ENCODE peak calls at places on chromosomes 12 and 14, in four cellular contexts. Z, W, O and N are unnamed samples. For H3K27me3, the result is how much of the 10 kb centered on the place peaks cover.

GRCh38 chr12:40308851-40309420 is 84.1 kb downstream of the LRRK2 start:
- DNase-seq in W (no peak), O (no peak), Z (no peak), N (no peak)

GRCh38 chr14:101467181-101467926 is 93.9 kb upstream of the DIO3 start:
- DNase-seq in Z (no peak), W (no peak), O (no peak), N (no peak)

GRCh38 chr14:94171208-94171607 is 2.9 kb upstream of the PPP4R4 start:
- DNase-seq in W (no peak), O (peak), Z (no peak), N (no peak)

GRCh38 chr12:116616536-116617248 is 57.5 kb downstream of the MAP1LC3B2 start:
- DNase-seq in Z (no peak), O (no peak), W (no peak), N (no peak)

GRCh38 chr12:9634177-9634803 is 26.6 kb upstream of the KLRB1 start:
- DNase-seq in W (peak), Z (no peak), O (peak), N (peak)

GRCh38 chr12:44377443-44378160 is 498.5 kb downstream of the NELL2 start:
- DNase-seq in W (no peak), Z (no peak), O (no peak), N (no peak)

GRCh38 chr12:8917751-8918150 is 3.4 kb downstream of the PHC1 start:
- DNase-seq in W (no peak), O (peak), Z (no peak), N (no peak)

GRCh38 chr12:132804426-132804861 is 24.2 kb downstream of the GOLGA3 start:
- DNase-seq in O (no peak), Z (no peak), W (no peak), N (no peak)

GRCh38 chr12:27013606-27014084 is 539 bp downstream of the TM7SF3 start:
- DNase-seq in O (peak), W (no peak), Z (no peak), N (no peak)

GRCh38 chr12:27014085-27014858 is at the start of gene TM7SF3:
- DNase-seq in W (peak), Z (peak), O (peak), N (peak)

GRCh38 chr12:27009926-27010325 is 4.3 kb downstream of the TM7SF3 start:
- DNase-seq in W (no peak), O (no peak), Z (no peak), N (no peak)

GRCh38 chr12:27012982-27013255 is 1.3 kb downstream of the TM7SF3 start:
- DNase-seq in Z (no peak), W (no peak), O (no peak), N (no peak)

DNA sequence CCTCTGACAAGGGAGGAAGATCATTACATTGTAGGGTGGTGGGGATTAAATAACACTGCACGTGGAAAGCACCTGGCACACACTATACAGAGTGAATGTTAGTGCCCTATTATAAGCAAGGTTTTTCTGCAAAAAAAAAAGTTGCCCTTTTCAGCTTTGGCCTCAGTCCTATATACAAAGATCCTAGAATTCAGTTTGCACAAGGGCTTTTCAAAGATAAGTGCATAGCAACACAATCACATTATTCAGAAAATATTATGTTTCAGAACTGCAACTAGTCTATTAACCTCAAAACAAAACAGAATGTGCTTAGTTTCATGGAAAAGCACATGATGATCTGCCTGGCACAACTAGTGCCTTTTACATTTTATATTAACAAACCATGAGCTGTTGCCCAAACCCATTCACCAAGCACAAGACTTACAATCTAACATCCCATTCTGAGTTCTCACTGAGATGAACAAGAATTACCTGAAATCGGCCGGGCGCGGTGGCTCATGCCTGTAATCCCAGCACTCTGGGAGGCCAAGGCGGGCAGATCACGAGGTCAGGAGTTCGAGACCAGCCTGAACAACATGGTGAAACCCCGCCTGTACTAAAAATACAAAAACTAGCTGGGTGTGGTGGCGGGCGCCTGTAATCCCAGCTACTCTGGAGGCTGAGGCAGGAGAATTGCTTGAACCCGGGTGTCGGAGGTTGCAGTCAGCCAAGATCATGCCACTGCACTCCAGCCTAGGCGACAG is 1.8 kb downstream of the TM7SF3 start:
- DNase-seq in O (no peak), W (no peak), Z (no peak), N (no peak)
- H3K4me3 ChIP-seq in O (no peak), W (no peak), Z (no peak), N (no peak)

DNA sequence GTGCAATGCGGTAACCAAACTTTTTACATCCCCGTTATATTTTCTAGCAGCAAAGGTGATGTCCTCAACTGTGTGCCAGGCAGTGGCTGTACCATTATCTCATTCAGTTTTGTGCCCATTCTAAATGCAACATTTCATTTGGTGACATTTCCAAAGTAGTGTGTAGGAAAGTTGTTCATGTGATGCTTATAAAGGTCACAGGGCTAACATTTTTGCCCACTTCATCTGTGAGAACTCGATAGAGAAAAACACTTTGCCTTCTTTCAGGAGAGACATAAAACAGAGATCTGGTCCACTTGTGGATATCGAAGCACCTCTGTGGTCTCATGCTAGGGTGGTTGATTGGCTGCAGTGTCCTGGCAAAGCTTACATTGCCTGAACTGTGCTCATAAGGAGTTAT is 414.2 kb upstream of the PDE3A start:
- DNase-seq in Z (no peak), O (no peak), W (no peak), N (no peak)
- H3K27me3 ChIP-seq in Z (under half), O (under half), W (under half), N (under half)

DNA sequence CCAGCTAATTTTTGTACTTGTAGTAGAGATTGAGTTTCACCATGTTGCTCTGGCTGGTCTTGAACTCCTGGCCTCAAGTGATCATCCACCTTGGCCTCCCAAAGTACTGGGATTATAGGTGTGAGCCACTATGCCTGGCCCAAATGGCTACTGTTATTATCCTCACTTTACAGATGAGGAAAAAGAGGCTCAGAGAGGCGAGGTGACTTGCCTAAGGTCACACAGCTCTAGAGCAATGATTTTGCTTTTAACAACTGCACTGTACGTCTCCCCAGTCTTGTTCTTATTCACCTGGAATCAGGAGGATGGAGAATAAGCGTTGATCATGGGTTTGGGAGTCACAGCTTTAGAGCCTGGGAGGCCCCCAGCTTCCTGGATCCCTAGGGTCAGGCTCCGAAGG is 69.8 kb upstream of the NCOR2 start:
- DNase-seq in O (no peak), Z (no peak), W (no peak), N (no peak)
- H3K27ac ChIP-seq in O (no peak), Z (no peak), W (no peak), N (no peak)

GRCh38 chr14:59275668-59276067 is 87.2 kb downstream of the DAAM1 start:
- DNase-seq in O (peak), W (no peak), Z (peak), N (no peak)
- H3K4me3 ChIP-seq in O (no peak), W (no peak), Z (no peak), N (no peak)

GRCh38 chr14:25053585-25053984 is 3.6 kb upstream of the STXBP6 start:
- DNase-seq in O (no peak), Z (no peak), W (no peak), N (no peak)
- H3K27me3 ChIP-seq in O (under half), Z (under half), W (under half), N (under half)